ENCODE peak calls at places on chromosomes 11 and 22, in seven cellular contexts. O is HTR-8/SVneo; H is GM12891; W is stomach; E is NCI-H345; A is CD4-positive, alpha-beta T cell; F is H7. S is an unnamed sample.

GRCh38 chr22:20206709-20207215 is 55.9 kb upstream of the CCDC188 start:
- DNase-seq in O (no peak), H (no peak), W (peak), E (no peak), A (no peak), F (no peak), S (no peak)

GRCh38 chr22:37931893-37932389 is 21.5 kb downstream of the C22orf23 start:
- DNase-seq in O (no peak), H (no peak), W (no peak), E (no peak), A (no peak), F (no peak), S (no peak)

GRCh38 chr11:119041821-119042514 is 11.3 kb upstream of the SLC37A4 start:
- DNase-seq in O (no peak), H (no peak), W (no peak), E (no peak), A (no peak), F (no peak), S (no peak)

GRCh38 chr11:71117311-71117710 is 135.1 kb downstream of the SHANK2 start:
- DNase-seq in O (no peak), H (no peak), W (no peak), E (no peak), A (no peak), F (no peak), S (no peak)

GRCh38 chr11:87851234-87851633 is 324.0 kb downstream of the RAB38 start:
- DNase-seq in O (no peak), H (no peak), W (no peak), E (no peak), A (no peak), F (no peak), S (no peak)

GRCh38 chr11:62664405-62665074 is 470 bp downstream of the C11orf98 start:
- DNase-seq in O (peak), H (peak), W (peak), E (peak), A (peak), F (peak), S (peak)

GRCh38 chr11:95089620-95090542 is at the start of gene ENDOD1:
- DNase-seq in O (peak), H (peak), W (peak), E (peak), A (peak), F (peak), S (peak)

GRCh38 chr11:118841469-118842222 is 42.0 kb upstream of the CXCR5 start:
- DNase-seq in O (no peak), H (no peak), W (no peak), E (no peak), A (peak), F (no peak), S (no peak)

GRCh38 chr22:50153756-50154140 is 16.8 kb upstream of the PANX2 start:
- DNase-seq in O (no peak), H (no peak), W (no peak), E (no peak), A (no peak), F (no peak), S (no peak)

GRCh38 chr11:19431059-19431398 is 190.3 kb upstream of the E2F8 start:
- DNase-seq in O (no peak), H (no peak), W (peak), E (no peak), A (no peak), F (no peak), S (no peak)

GRCh38 chr11:92879086-92879485 is 90.4 kb upstream of the MTNR1B start:
- DNase-seq in O (no peak), H (no peak), W (no peak), E (no peak), A (no peak), F (no peak), S (no peak)

GRCh38 chr11:94597896-94598295 is 30.7 kb downstream of the PIWIL4 start:
- DNase-seq in O (no peak), H (no peak), W (peak), E (no peak), A (no peak), F (no peak), S (peak)

GRCh38 chr22:24170189-24170588 is 11.1 kb upstream of the SUSD2 start:
- DNase-seq in O (no peak), H (no peak), W (no peak), E (no peak), A (no peak), F (no peak), S (peak)

GRCh38 chr11:114075891-114076441 is 16.5 kb downstream of the ZBTB16 start:
- DNase-seq in O (peak), H (no peak), W (no peak), E (no peak), A (peak), F (peak), S (no peak)

GRCh38 chr22:19111140-19111539 is 11.1 kb downstream of the DGCR2 start:
- DNase-seq in O (no peak), H (no peak), W (no peak), E (no peak), A (no peak), F (peak), S (no peak)

GRCh38 chr11:58866788-58867187 is 22.3 kb upstream of the GLYATL2 start:
- DNase-seq in O (no peak), H (no peak), W (no peak), E (no peak), A (no peak), F (no peak), S (no peak)

GRCh38 chr11:62974848-62975522 is 9.8 kb downstream of the SLC22A6 start:
- DNase-seq in O (peak), H (no peak), W (peak), E (peak), A (no peak), F (peak), S (peak)

GRCh38 chr11:19929147-19929546 is 216.5 kb downstream of the NAV2 start:
- DNase-seq in O (no peak), H (no peak), W (no peak), E (no peak), A (no peak), F (no peak), S (no peak)

GRCh38 chr11:125489166-125489565 is 6.9 kb downstream of the FEZ1 start:
- DNase-seq in O (no peak), H (no peak), W (no peak), E (no peak), A (no peak), F (no peak), S (no peak)

GRCh38 chr11:69558519-69558941 is 77.1 kb downstream of the LINC01488 start:
- DNase-seq in O (no peak), H (no peak), W (no peak), E (no peak), A (peak), F (no peak), S (no peak)

GRCh38 chr11:84260862-84261261 is 974.7 kb upstream of the CCDC90B start:
- DNase-seq in O (no peak), H (no peak), W (no peak), E (no peak), A (no peak), F (no peak), S (no peak)

GRCh38 chr22:48417143-48418070 is 1410.3 kb downstream of the BRD1 start:
- DNase-seq in O (no peak), H (no peak), W (no peak), E (no peak), A (no peak), F (peak), S (no peak)

GRCh38 chr11:69910519-69911309 is 91.5 kb upstream of the FGF3 start:
- DNase-seq in O (no peak), H (no peak), W (no peak), E (no peak), A (no peak), F (no peak), S (no peak)

GRCh38 chr11:65170058-65170534 is at the start of gene SPDYC:
- DNase-seq in O (no peak), H (no peak), W (no peak), E (no peak), A (no peak), F (peak), S (no peak)

GRCh38 chr22:28896611-28897010 is 13.2 kb downstream of the ZNRF3 start:
- DNase-seq in O (no peak), H (no peak), W (no peak), E (no peak), A (no peak), F (no peak), S (no peak)